ENCODE peak calls at places on chromosomes 11 and 22, in four cellular contexts. J is CD4-positive, alpha-beta T cell; I is left lung; U is heart right ventricle. W is an unnamed sample. For H3K27me3, the result is how much of the 10 kb centered on the place peaks cover.

GRCh38 chr11:62077136-62077535 is 46.7 kb upstream of the INCENP start:
- DNase-seq in J (no peak), I (no peak), U (no peak), W (no peak)

GRCh38 chr11:62677709-62678108 is 1.2 kb downstream of the UBXN1 start:
- DNase-seq in J (no peak), I (no peak), U (no peak), W (no peak)

GRCh38 chr11:117286588-117286987 is 4.6 kb upstream of the BACE1-AS start:
- DNase-seq in J (no peak), I (no peak), U (no peak), W (no peak)

GRCh38 chr11:121567988-121568387 is 115.2 kb upstream of the SORL1-AS1 start:
- DNase-seq in U (no peak), J (no peak), I (no peak), W (no peak)

GRCh38 chr11:108019870-108020540 is 11.3 kb downstream of the CUL5 start:
- DNase-seq in I (no peak), J (no peak), U (no peak), W (no peak)

GRCh38 chr11:61730222-61730994 is 22.0 kb upstream of the MYRF start:
- DNase-seq in I (peak), J (no peak), U (no peak), W (no peak)

GRCh38 chr11:44176541-44177213 is 81.2 kb downstream of the EXT2 start:
- DNase-seq in J (no peak), U (no peak), I (no peak), W (no peak)

GRCh38 chr11:130449996-130450419 is 1.6 kb downstream of the ADAMTS15 start:
- DNase-seq in J (no peak), I (peak), U (peak), W (peak)

GRCh38 chr11:16891964-16892363 is 122.2 kb downstream of the PLEKHA7 start:
- DNase-seq in J (no peak), U (no peak), I (no peak), W (no peak)

GRCh38 chr11:14309425-14310192 is 49.4 kb downstream of the RRAS2 start:
- DNase-seq in J (no peak), I (no peak), U (no peak), W (no peak)

GRCh38 chr11:31620434-31620833 is 110.9 kb downstream of the ELP4 start:
- DNase-seq in I (no peak), J (no peak), U (no peak), W (no peak)

GRCh38 chr22:43313497-43314474 is 29.4 kb downstream of the SCUBE1 start:
- DNase-seq in J (no peak), U (peak), I (no peak), W (no peak)

GRCh38 chr11:68312780-68313573 is 586 bp downstream of the LRP5 start:
- DNase-seq in I (no peak), U (no peak), J (no peak), W (no peak)

GRCh38 chr11:100925935-100926334 is 203.7 kb downstream of the PGR start:
- DNase-seq in U (no peak), J (no peak), I (no peak), W (no peak)

GRCh38 chr11:22392561-22392960 is 54.4 kb downstream of the SLC17A6 start:
- DNase-seq in J (no peak), I (no peak), U (no peak), W (no peak)

GRCh38 chr22:17700778-17701177 is 62.2 kb downstream of the BCL2L13 start:
- DNase-seq in I (no peak), J (no peak), U (no peak), W (no peak)

GRCh38 chr22:50012201-50013181 is at the start of gene IL17REL:
- DNase-seq in J (no peak), I (no peak), U (no peak), W (no peak)

GRCh38 chr11:108221401-108221800 is 1.0 kb downstream of the NPAT start:
- DNase-seq in I (no peak), J (no peak), U (no peak), W (no peak)

GRCh38 chr11:61879152-61879551 is 12.2 kb downstream of the FADS3 start:
- DNase-seq in U (no peak), J (no peak), I (no peak), W (no peak)

GRCh38 chr11:69010964-69011623 is 2.0 kb downstream of the MRGPRF start:
- DNase-seq in I (peak), U (peak), J (no peak), W (no peak)

GRCh38 chr22:49015993-49016908 is 811.4 kb downstream of the BRD1 start:
- DNase-seq in J (no peak), U (peak), I (no peak), W (no peak)

GRCh38 chr22:30005213-30005857 is 74.9 kb upstream of the HORMAD2 start:
- DNase-seq in I (peak), J (peak), U (peak), W (peak)

GRCh38 chr11:2097998-2098690 is 41.0 kb downstream of the IGF2 start:
- DNase-seq in J (no peak), U (no peak), I (no peak), W (peak)

GRCh38 chr11:2101171-2101675 is 38.0 kb downstream of the IGF2 start:
- DNase-seq in U (no peak), I (no peak), J (no peak), W (no peak)

GRCh38 chr11:2100361-2101170 is 38.6 kb downstream of the IGF2 start:
- DNase-seq in J (no peak), U (peak), I (no peak), W (no peak)

GRCh38 chr11:2098691-2099522 is 40.3 kb downstream of the IGF2 start:
- DNase-seq in I (no peak), U (no peak), J (no peak), W (no peak)

GRCh38 chr11:2099523-2100316 is 39.5 kb downstream of the IGF2 start:
- DNase-seq in U (no peak), J (no peak), I (no peak), W (no peak)
- TF ChIP-seq CTCF in U (no peak), J (no peak), I (no peak), W (no peak)

DNA sequence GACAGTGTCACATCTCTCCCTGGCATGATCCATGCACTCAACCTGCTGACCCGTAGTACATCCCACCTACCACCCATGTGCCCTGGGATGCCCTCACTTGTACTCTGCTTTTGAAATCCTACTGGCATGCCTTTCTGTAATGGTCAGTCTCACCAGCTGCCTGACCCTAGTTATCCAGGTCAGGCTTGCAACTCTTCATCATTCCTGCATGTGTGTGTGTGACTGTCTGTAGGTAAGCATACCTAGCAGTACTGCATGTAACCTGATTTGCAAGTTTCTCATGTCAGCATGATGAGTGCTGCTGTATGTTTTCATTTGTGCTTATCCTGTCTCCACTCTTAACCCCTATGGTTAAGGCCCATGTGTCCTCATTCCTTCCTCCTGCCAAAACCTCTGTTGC is 202.0 kb upstream of the MTNR1B start:
- DNase-seq in J (no peak), I (no peak), U (no peak), W (no peak)
- H3K27me3 ChIP-seq in J (under half), I (under half), U (under half), W (under half)

DNA sequence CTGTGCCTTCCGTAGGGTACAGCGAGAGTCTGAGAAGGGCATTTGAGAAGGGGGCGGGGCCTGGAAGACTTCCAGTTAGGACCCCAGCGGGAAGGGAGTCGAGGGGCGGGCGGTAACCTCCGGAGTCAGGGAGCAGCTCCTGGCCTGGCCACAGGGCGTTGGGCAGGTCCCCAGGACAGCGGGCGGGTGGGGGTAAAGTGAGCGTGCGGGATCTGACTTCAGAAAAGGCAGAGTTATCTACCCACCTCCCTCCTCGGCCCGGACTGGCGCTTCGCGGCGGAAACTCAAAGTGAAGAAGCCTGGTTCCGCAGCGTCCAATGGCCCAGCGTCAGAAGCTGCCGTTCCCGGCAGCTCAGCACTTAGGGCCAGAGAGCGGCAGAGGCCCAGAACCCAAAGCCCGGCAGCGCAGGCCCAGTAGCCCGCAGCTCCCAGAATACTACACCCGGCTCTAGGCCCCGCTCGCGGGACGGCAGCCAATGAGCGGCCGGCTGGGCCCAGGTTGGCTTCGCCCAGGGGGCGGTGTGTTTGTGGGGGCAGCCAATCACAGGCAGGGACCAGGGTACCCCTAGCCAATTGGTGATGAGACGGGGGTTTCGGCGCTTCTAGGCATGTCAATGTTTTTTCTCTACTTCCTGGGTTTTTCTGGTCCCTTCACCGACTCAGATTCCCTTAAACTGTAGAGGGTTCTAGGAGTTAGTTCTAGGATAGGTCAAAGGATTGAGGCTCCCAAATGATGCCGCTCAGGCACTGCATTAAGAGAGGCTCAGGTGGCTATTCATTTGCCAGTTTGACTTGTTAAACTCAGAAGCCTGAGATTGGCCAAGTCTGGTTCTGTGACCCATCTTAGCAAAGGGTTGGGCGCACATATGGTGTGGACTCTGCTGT is at the start of gene TRIM68:
- DNase-seq in J (peak), U (peak), I (peak), W (peak)
- TF ChIP-seq CTCF in J (no peak), U (no peak), I (no peak), W (no peak)

GRCh38 chr22:19527321-19527721 is 3.1 kb upstream of the CLDN5 start:
- DNase-seq in I (no peak), J (no peak), U (peak), W (no peak)
- H3K27me3 ChIP-seq in I (under half), J (under half), U (under half), W (under half)

GRCh38 chr22:39928556-39929401 is 27.9 kb downstream of the GRAP2 start:
- DNase-seq in J (no peak), I (no peak), U (no peak), W (no peak)

GRCh38 chr22:39926175-39927152 is 25.6 kb downstream of the GRAP2 start:
- DNase-seq in I (no peak), U (no peak), J (no peak), W (no peak)

GRCh38 chr22:39924286-39924685 is 23.4 kb downstream of the GRAP2 start:
- DNase-seq in U (no peak), J (no peak), I (no peak), W (no peak)

GRCh38 chr22:39925273-39925672 is 24.4 kb downstream of the GRAP2 start:
- DNase-seq in J (no peak), I (no peak), U (no peak), W (no peak)

DNA sequence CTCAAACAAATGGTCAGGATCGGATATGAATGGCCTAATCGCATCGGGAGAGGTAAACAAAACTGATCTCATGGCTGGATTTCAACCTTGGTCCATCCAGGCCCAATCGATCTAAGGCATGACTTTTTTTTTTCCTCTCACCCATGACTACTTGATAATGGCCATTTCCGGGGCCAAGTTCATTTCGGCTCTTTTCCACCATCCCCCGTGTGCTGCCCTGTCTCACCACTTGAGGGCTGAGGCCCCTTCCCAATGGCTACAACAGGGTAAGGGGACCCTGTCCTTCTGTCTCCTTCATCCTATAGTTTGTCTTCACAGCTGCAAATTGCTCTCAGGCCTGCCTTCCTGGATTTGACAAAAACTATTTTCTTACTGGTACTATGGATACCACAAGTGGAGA is 26.7 kb downstream of the GRAP2 start:
- DNase-seq in U (no peak), I (no peak), J (no peak), W (no peak)
- TF ChIP-seq CTCF in U (no peak), I (no peak), J (no peak), W (no peak)

DNA sequence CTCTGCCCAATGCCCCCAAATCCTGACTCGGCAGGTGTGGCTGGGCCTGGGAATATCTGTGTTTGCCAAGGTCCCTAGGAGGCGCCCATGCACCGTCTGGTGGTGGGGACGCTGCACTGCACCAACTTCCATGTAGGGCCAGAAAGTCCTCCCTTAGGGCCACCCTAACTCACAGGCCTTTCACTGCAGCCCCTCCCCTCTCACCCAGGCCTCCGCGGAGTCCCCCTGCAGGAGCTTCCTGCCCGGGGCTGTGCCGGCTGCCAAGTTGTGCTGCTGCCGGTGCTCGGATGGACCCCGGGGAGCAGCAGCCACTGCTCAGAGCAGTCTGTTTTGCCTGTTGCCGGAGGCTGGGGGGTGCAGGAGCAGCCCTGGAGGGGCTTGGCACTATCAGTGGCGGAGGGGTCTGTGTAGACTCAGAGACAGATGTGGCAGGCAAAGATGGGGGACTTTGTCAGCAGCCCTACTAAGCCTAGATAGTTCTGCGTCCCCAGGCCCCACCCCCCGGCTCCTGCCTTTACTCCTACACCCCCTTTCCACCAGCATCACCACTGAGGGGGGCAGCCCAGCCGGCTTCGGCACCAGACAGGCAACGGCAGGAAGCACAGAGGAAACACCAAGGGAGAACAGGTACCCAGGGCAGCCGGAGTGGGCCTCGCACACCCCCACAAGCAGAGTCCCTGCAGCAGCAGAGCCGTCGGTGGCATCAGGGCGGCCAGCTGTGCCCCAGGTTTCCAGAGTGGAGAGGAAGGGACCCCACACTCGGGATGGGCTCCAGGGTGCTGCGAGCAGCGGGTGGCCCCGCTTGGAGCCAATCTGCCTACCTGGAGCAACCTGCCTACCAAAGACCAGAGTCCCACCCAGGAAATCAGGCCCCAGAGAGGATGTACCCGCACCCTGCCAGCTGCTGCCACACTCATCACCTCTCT is 124.3 kb downstream of the TRIM29 start:
- DNase-seq in J (no peak), U (peak), I (no peak), W (peak)
- H3K27me3 ChIP-seq in J (under half), U (half or more), I (under half), W (under half)

GRCh38 chr11:74447720-74448119 is 19.6 kb downstream of the KCNE3 start:
- DNase-seq in J (no peak), I (no peak), U (no peak), W (no peak)

GRCh38 chr11:74444173-74444832 is 23.0 kb downstream of the KCNE3 start:
- DNase-seq in J (no peak), U (no peak), I (no peak), W (no peak)

GRCh38 chr11:74442601-74443000 is 24.7 kb downstream of the KCNE3 start:
- DNase-seq in J (no peak), U (no peak), I (no peak), W (no peak)

GRCh38 chr11:74446445-74446844 is 20.9 kb downstream of the KCNE3 start:
- DNase-seq in I (no peak), J (no peak), U (no peak), W (no peak)

GRCh38 chr11:74443071-74443864 is 24.1 kb downstream of the KCNE3 start:
- DNase-seq in U (no peak), I (no peak), J (no peak), W (no peak)
- TF ChIP-seq CTCF in U (no peak), I (no peak), J (no peak), W (no peak)